ENCODE peak calls at places on chromosomes 6 and 20, in eight cellular contexts. O is hepatocyte; L is spleen; Y is left ventricle myocardium inferior; K is RWPE2; M is keratinocyte; S is CD4-positive, alpha-beta T cell; W is psoas muscle. F is an unnamed sample.

GRCh38 chr20:4470375-4470774 is 251.3 kb upstream of the PRND start:
- DNase-seq in O (peak), L (no peak), Y (no peak), K (no peak), M (no peak), S (no peak), W (no peak), F (no peak)

GRCh38 chr6:85135376-85136094 is 314.3 kb upstream of the NT5E start:
- DNase-seq in O (no peak), L (no peak), Y (no peak), K (no peak), M (no peak), S (no peak), W (no peak), F (no peak)

GRCh38 chr6:3849681-3850450 is 693 bp downstream of the FAM50B start:
- DNase-seq in O (no peak), L (peak), Y (peak), K (peak), M (no peak), S (peak), W (peak), F (peak)

GRCh38 chr20:48776306-48776705 is 51.5 kb downstream of the PREX1 start:
- DNase-seq in O (no peak), L (peak), Y (no peak), K (no peak), M (no peak), S (no peak), W (no peak), F (no peak)

GRCh38 chr6:89963391-89963790 is 69.1 kb downstream of the GJA10 start:
- DNase-seq in O (no peak), L (no peak), Y (no peak), K (no peak), M (no peak), S (no peak), W (no peak), F (no peak)

GRCh38 chr20:38094373-38094775 is 60.8 kb downstream of the RPRD1B start:
- DNase-seq in O (peak), L (no peak), Y (peak), K (no peak), M (no peak), S (no peak), W (peak), F (peak)

GRCh38 chr6:83868639-83869038 is 9.2 kb downstream of the CYB5R4 start:
- DNase-seq in O (no peak), L (no peak), Y (no peak), K (no peak), M (no peak), S (no peak), W (no peak), F (no peak)

GRCh38 chr20:9306521-9306920 is 207.9 kb upstream of the LAMP5 start:
- DNase-seq in O (peak), L (no peak), Y (no peak), K (no peak), M (no peak), S (no peak), W (no peak), F (no peak)

GRCh38 chr20:37777556-37777955 is 83.7 kb downstream of the CTNNBL1 start:
- DNase-seq in O (no peak), L (no peak), Y (no peak), K (no peak), M (no peak), S (no peak), W (no peak), F (no peak)

DNA sequence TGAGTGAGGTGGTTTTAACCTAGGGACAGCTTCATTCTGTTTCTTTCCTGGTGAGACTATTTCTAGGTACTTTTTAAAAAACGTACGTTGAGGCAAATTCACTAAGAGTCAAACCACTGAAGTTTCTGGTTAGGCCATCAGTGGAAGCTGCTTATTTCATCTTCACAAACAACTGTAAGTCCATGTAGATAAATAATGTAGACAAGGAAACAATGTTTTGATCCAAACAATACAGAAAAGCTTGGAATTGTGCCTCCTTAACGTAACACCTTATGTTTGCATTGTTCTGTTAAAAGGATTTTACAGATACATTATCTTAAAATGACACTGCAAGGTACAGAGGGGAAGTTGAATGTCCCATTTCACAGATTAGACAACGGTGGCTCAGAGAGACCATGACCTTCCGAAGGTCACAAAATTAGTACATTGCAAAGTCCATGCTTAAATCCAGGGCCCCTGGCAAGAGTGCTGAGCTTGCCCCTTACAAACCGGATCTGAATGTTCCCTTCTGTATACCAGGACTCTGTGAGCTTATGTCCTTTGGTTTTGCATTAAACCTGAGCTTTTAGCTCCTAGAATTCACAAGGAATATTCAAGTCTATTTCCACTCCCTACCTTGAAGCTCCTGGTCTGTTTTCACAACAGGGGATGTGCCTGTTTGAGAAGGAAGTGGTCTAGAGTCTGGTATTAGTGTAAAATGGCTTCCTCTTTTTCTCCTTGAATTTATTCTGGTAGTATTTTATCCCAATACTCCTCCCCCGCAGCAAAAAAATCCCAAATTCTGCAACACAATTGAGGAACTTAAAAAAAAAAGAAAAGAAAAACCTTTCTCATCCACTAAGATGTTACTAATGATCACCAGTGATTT is 28.8 kb upstream of the ZNF217 start:
- DNase-seq in O (peak), L (no peak), Y (no peak), K (peak), M (no peak), S (no peak), W (no peak), F (no peak)
- H3K27ac ChIP-seq in O (peak), L (peak), Y (peak), K (peak), M (peak), S (peak), W (peak), F (peak)

DNA sequence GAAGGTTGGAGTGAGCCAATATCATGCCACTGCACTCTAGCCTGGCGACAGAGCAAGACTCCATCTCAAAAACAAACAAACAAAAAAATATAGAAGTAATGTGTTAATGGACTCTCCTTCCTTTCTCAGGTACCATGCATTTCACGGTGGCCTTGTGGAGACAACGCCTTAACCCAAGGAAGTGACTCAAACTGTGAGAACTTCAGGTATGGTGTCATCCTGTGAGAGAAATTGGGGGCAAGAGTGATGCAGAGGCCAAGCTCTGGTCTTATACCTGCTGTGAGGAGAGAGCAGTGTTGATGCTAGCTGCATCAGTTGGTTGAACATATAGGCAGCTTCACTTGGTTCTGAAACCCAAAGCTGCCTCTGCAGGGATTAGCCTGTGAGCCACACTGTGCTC is 6.2 kb downstream of the ITCH start:
- DNase-seq in O (no peak), L (no peak), Y (no peak), K (peak), M (no peak), S (no peak), W (no peak), F (no peak)
- H3K27ac ChIP-seq in O (no peak), L (no peak), Y (no peak), K (peak), M (peak), S (no peak), W (no peak), F (no peak)

GRCh38 chr6:37451411-37452273 is 18.6 kb downstream of the CMTR1 start:
- DNase-seq in O (no peak), L (no peak), Y (no peak), K (no peak), M (no peak), S (no peak), W (no peak), F (no peak)
- H3K27ac ChIP-seq in O (no peak), L (no peak), Y (no peak), K (no peak), M (no peak), S (no peak), W (no peak), F (no peak)

DNA sequence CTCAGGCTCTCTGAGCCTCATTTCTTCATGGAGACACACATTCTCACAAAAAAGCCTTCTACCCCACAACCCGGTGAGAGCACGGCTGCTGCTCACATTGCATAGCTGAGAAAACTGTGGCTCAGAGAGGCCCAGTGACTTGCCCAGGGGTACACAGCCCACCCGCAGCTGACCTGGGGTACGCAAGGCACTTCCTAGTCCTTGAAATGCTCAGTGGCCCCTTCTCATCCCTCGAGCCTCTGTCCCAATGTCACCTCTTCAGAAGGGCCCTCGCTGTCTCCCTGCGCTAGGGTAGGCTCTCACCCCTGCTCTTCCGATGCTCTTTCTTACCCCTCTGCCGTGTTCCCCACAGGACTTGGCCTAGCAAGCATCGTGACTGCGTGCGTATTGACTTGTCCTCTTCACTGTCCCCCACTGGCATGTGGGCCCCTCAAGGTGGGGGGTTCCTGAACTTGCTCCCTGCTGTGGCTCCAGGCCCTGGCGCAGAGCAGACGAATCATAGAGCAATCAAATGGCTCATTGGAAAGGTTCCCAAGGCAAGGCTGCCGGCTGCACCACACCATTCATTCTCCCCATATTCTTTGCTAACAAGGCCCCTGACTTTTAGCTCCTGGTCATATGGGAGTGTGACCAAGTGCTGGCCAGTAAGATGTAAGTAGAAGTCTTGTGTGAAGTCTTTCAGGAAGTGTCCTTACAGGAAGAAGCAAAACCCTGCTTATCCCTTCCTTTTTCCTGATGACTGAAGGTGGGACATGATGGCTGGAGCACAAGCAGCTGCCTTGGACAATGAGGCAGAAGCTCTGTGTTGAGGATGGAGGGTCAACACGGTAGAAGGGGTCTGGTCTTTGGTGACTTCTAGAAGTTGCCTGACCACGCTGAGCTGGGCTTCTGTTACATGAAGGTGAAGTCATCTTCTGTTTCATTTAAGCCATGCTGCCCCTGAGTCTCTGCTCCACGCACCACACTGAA is 22.7 kb downstream of the PCK1 start:
- DNase-seq in O (no peak), L (peak), Y (no peak), K (peak), M (no peak), S (no peak), W (no peak), F (no peak)
- H3K27ac ChIP-seq in O (peak), L (no peak), Y (peak), K (no peak), M (no peak), S (no peak), W (peak), F (no peak)

DNA sequence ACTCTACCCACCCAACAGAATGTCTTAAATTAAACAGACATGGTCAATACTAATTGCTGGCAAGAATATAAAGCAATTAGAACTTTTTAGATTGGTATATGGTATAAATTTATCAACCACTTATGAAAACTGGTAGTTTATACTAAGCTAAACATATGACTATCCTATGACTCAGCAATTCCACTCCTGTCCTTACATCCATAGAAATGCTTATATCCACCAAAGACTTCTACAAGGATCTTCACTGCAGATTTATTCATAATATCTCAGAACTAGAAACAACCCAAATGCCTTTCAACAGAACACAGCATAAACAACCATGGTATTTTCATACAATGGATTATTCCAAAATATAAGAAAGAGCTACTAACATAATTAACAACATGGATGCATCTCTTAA is 4.6 kb downstream of the ZNF184 start:
- DNase-seq in O (no peak), L (no peak), Y (no peak), K (no peak), M (no peak), S (no peak), W (no peak), F (no peak)
- H3K27ac ChIP-seq in O (no peak), L (no peak), Y (no peak), K (no peak), M (no peak), S (no peak), W (no peak), F (no peak)

DNA sequence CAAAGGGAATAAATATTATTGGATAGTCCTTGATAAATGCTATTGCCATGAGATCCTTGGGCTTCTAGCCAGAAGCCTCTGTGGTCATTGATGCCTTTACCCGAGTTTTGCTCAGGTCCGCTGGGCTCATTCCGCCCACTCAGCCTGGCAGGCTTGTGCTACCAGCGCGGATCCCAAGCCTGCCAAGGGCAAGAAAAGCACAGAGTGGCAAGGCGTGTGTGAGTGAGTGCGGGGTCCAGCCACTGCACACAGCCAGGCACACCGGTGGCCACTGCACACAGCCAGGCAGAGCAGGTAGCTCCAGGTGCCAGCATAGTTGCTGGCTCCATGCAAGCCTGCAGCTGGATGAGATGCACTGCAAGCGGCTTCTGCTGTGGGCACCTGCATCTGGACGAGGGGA is 38.7 kb downstream of the STK38 start:
- DNase-seq in O (no peak), L (no peak), Y (no peak), K (no peak), M (no peak), S (no peak), W (no peak), F (no peak)
- H3K27ac ChIP-seq in O (no peak), L (no peak), Y (no peak), K (no peak), M (no peak), S (no peak), W (no peak), F (no peak)

DNA sequence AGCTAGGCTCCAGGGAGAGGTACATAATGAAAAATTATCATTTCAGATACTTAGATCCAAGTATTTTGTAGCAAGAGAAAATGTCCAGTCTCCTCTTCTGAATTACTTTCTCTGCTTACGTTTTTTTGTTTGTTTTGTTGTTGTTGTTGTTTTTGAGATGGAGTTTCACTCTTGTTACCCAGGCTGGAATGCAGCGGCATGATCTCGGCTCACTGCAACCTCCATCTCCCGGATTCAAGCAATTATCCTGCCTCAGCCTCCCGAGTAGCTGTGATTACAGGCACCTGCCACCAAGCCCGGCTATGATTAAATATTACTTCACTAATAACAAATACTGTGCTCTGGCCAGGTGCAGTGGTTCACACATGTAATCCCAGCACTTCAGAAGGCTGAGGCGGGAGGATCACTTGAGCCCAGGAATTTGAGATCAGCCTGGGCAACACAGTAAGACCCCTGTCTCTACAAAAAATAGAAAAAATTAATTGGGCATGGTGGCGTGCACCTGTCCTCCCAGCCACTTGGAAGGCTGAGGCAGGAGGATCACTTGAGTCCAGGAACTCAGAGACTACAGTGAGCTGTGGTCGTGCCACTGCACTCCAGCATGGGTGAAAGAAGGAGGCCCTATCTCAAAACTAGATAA is 155.0 kb upstream of the JARID2 start:
- DNase-seq in O (no peak), L (no peak), Y (no peak), K (no peak), M (no peak), S (no peak), W (no peak), F (no peak)
- H3K27ac ChIP-seq in O (no peak), L (peak), Y (no peak), K (no peak), M (no peak), S (no peak), W (no peak), F (no peak)

DNA sequence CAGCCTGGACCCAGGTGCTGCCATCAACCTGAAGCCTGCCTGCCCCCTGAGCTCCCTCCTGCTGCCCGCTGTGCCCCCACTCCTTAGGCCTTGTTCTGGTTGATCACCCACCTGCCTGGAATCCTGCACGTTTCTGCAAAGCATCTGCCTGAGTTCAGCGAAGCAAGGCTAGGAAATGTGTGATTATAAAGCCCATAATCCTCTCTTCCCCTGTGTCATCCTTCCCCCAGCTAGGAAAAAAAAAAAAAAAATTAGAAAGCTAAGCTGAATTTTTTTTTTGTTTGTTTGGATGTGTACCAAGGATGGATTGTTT is 93.2 kb downstream of the FOXA2 start:
- DNase-seq in O (no peak), L (no peak), Y (no peak), K (no peak), M (no peak), S (no peak), W (no peak), F (no peak)
- H3K27ac ChIP-seq in O (peak), L (no peak), Y (no peak), K (no peak), M (no peak), S (no peak), W (no peak), F (no peak)

GRCh38 chr6:76416821-76417605 is 344.6 kb upstream of the IMPG1 start:
- DNase-seq in O (no peak), L (no peak), Y (no peak), K (no peak), M (no peak), S (no peak), W (no peak), F (no peak)
- H3K27ac ChIP-seq in O (no peak), L (no peak), Y (no peak), K (no peak), M (no peak), S (no peak), W (no peak), F (no peak)

GRCh38 chr6:1687402-1687801 is 77.7 kb downstream of the FOXC1 start:
- DNase-seq in O (no peak), L (no peak), Y (no peak), K (no peak), M (no peak), S (no peak), W (no peak), F (no peak)
- H3K27ac ChIP-seq in O (no peak), L (no peak), Y (no peak), K (peak), M (peak), S (no peak), W (no peak), F (no peak)

F was measured in right cardiac atrium.